ENCODE peak calls at places on chromosomes 7 and 10, in nine cellular contexts. M is AG10803, C is WERI-Rb-1, Z is lower lobe of right lung, N is heart left ventricle, R is right lobe of liver, I is astrocyte of the spinal cord, Y is neural progenitor cell, P is fibroblast of lung. B is an unnamed sample.

GRCh38 chr10:43137701-43137970 is 609 bp upstream of the CSGALNACT2 start:
- DNase-seq in R (no peak), M (peak; percentile 71), Y (peak; percentile 71), P (peak; percentile 72), C (peak; percentile 62), N (peak; percentile 83), Z (peak; percentile 67), I (peak; percentile 60), B (peak; percentile 87)

GRCh38 chr10:119531067-119531466 is 11.5 kb downstream of the RGS10 start:
- DNase-seq in I (peak; percentile 51), C (no peak), P (peak; percentile 59), R (no peak), M (peak; percentile 80), Z (no peak), N (no peak), Y (no peak), B (no peak)

GRCh38 chr7:11252705-11253272 is 279.1 kb downstream of the PHF14 start:
- DNase-seq in M (no peak), P (no peak), Z (no peak), C (no peak), I (no peak), Y (no peak), N (no peak), R (no peak), B (no peak)

GRCh38 chr10:4281207-4281825 is 496.3 kb upstream of the KLF6 start:
- DNase-seq in C (no peak), N (no peak), M (peak; percentile 17), I (peak; percentile 53), R (no peak), P (peak; percentile 58), Z (no peak), Y (no peak), B (no peak)

GRCh38 chr7:131189488-131189887 is 138.2 kb upstream of the MKLN1 start:
- DNase-seq in I (no peak), R (no peak), N (no peak), Y (no peak), Z (no peak), P (no peak), C (no peak), M (no peak), B (no peak)

GRCh38 chr10:77301305-77301730 is 336.3 kb downstream of the KCNMA1 start:
- DNase-seq in P (peak; percentile 79), R (no peak), I (peak; percentile 75), N (no peak), C (no peak), Y (no peak), Z (no peak), M (peak; percentile 67), B (no peak)

GRCh38 chr7:103811315-103811714 is 178.1 kb downstream of the RELN start:
- DNase-seq in C (no peak), Z (no peak), R (no peak), P (no peak), Y (no peak), M (no peak), N (no peak), I (no peak), B (no peak)

GRCh38 chr7:84546403-84546802 is 351.8 kb upstream of the SEMA3A start:
- DNase-seq in N (no peak), C (no peak), P (no peak), Y (peak; percentile 32), M (no peak), Z (no peak), R (no peak), I (no peak), B (peak; percentile 43)

GRCh38 chr10:95458824-95459223 is 102.3 kb downstream of the SORBS1 start:
- DNase-seq in R (no peak), Z (no peak), P (peak; percentile 35), I (no peak), M (no peak), C (no peak), N (no peak), Y (no peak), B (no peak)

GRCh38 chr7:28042721-28043120 is 137.9 kb downstream of the JAZF1 start:
- DNase-seq in M (no peak), R (no peak), Y (no peak), Z (no peak), P (no peak), N (no peak), I (no peak), C (no peak), B (no peak)

GRCh38 chr10:30026080-30026479 is 33.3 kb downstream of the JCAD start:
- DNase-seq in N (no peak), C (no peak), Y (no peak), I (no peak), M (no peak), Z (no peak), R (no peak), P (no peak), B (no peak)

DNA sequence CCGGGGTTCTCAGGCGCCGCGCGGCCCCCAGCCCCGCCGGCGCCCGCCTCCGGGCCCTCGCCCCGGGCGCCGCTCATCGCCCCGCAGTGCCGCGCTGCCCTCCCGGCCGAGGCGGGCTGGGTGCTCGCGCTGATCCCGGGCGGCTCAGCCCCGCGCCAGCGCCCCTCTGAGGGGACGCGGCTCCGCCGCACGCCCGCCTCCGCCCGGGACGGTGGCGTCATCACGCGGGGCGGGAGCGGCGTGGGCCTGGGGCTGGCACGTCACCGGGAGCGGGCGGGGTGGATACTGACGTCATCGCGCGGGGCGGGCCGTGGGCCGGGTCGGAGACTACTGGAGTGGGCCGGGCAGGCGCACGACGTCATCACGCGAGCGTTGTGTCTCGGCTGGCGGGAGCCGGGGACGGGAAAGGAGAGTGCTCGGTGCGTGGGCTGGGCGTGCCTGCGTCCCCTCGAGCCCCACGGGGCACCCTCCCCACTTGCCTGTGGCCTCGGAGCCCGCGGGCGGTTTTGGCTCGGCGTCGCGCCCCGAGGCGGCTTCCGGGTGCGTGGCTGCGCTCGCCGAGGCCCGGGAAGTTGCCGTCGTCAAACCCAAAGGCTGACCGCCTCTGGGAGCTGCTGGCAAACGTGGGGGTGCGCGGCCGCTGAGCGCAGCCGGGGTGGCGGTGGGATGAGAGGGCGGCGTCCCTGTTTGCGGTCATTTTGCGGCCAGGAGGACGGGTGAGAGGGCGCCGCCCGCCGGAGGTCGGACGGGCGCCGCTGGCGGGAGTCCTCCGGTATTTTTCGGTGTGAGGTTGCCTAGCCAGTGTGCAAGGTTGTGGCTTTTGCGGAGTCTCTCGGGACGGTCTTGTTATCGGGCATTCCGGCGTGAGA is at the start of gene ESYT2:
- DNase-seq in Z (peak; percentile 99), C (peak; percentile 99), Y (peak; percentile 89), I (peak; percentile 97), N (peak; percentile 100), M (peak; percentile 97), P (peak; percentile 97), R (peak; percentile 100), B (peak; percentile 99)
- TF ChIP-seq CTCF in Z (no peak), C (peak; percentile 19), Y (peak; percentile 34), I (peak; percentile 20), N (peak; percentile 18), M (no peak), P (no peak), R (no peak), B (no peak)

DNA sequence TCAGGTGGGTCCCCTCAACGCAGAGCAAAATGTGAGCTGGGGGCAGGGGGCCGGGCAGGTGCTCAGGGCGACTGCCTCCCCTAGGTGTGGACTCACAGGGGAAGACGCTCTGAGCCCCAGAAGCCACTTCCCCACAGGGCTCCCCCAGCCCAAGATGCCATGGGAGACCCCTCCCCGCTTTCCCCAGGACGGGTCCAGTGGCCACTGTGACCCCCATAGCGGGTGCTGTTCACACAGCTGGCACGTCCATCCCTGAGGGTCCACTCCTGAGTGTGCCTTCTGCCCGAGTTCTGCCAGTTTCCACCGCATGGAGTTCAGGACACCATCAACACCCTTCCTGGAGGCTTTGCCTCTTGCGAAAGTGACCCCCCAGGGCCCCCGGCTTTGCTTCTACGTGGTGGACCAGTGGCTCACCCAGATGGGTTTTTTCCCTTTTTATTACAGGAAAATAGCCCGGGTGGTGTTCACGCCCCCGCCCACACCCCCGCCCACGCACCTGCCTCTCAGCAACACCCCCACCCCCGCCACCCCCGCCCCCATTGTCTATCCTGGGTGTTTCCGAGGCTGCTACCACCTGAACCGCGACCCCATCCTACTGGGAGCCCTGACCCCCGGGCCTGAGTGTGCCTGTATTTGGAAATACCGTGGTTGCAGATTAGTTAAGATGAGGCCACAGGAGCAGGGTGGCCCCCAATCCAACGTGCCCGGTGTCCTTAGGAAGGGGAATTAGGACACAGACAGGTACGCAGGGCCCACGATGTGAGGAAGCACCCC is 32.0 kb downstream of the ADAP1 start:
- DNase-seq in P (no peak), M (no peak), N (peak; percentile 64), C (no peak), R (no peak), I (no peak), Z (peak; percentile 42), Y (no peak), B (peak; percentile 28)
- H3K4me3 ChIP-seq in P (no peak overlapping the region), M (no peak overlapping the region), N (peak overlapping the region; percentile 6), C (no peak overlapping the region), R (no peak overlapping the region), I (no peak overlapping the region), Z (peak overlapping the region; percentile 36), Y (no peak overlapping the region), B (no peak overlapping the region)

DNA sequence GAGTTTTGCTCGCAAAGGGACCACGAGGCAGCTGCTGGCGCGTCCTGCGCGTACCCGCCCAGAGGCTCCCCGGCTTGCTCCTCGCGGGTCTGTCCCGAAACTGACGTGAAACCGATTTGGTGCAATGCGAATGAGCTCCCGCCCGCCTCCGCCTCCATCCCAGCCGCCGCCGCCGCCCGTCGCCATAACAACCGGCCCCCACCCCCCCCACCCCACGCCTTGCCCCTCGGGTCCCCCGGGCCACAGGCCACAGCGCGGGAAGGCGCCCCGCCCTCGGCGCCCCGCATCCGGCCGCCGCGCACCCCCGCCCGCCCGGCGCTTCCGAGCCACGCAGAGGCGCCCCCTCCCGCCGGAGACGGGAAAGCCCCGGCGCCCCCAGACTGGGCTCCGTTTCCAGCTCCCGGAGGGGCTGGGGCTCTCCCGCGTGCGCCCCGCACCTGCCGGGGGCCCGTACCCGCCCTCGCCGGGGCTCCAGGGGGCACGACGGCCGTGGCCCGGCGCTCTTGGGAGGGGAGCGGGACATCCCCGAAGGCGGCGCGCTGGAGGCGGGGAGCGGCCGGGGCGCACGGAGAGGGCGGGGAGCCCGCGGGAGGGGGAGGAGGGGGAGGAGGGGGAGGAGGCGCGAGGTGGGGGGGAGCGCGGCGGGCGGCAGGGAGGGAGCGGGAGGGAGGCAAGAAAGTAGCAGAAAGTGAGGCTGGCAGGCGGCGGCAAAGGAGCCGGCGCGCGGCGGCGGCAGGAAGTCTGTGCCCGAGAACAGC is at the start of gene CAMK1D:
- DNase-seq in R (peak; percentile 83), Y (peak; percentile 89), Z (peak; percentile 90), I (peak; percentile 85), P (peak; percentile 80), M (peak; percentile 65), N (peak; percentile 93), C (peak; percentile 51), B (peak; percentile 97)
- TF ChIP-seq CTCF in R (peak; percentile 21), Y (peak; percentile 58), Z (peak; percentile 24), I (peak; percentile 32), P (peak; percentile 30), M (no peak), N (no peak), C (peak; percentile 4), B (no peak)

DNA sequence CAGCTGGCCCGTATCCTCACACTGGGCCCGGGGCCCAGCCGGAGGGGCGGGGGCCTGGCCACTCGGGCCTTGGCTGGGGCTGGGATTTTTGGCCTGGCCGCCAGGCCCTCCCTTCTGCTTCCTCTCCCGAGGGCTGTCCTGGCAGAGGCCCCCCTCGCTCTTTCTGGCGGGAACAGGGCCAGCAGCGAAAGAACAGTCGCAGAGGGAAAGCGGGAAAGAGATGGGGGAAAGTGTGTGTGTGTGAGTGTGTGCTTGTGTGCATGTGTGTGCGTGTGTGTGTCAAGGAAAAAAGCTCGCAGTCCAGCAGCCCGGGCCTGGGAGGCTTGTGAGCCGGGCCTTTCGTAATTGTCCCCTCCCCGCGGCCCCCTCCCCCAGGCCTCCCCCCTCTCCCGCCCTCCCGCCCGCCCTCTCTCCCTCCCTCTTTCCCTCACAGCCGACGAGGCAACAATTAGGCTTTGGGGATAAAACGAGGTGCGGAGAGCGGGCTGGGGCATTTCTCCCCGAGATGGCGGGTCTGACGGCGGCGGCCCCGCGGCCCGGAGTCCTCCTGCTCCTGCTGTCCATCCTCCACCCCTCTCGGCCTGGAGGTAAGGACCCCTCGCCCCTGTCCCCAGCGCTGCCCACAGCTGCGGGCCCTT is at the start of gene ELN:
- DNase-seq in I (no peak), N (peak; percentile 92), Y (peak; percentile 56), Z (peak; percentile 72), C (no peak), R (peak; percentile 62), M (peak; percentile 79), P (peak; percentile 60), B (peak; percentile 80)
- H3K4me3 ChIP-seq in I (peak within 1 kb of the TSS; percentile 12), N (peak within 1 kb of the TSS; percentile 83), Y (no peak within 1 kb of the TSS), Z (peak within 1 kb of the TSS; percentile 60), C (no peak within 1 kb of the TSS), R (peak within 1 kb of the TSS; percentile 33), M (peak within 1 kb of the TSS; percentile 69), P (no peak within 1 kb of the TSS), B (peak within 1 kb of the TSS; percentile 43)

B was measured in left lung.